ENCODE peak calls at places on chromosome 9, in nine cellular contexts. T is HCT116, R is stomach, S is heart left ventricle, P is gastrocnemius medialis, E is tibial nerve, A is spleen, Z is ovary, C is uterus. H is an unnamed sample.

GRCh38 chr9:87529666-87530065 is 32.0 kb downstream of the DAPK1 start:
- DNase-seq in S (no peak), T (no peak), E (no peak), Z (no peak), R (no peak), C (no peak), A (no peak), P (no peak), H (no peak)

GRCh38 chr9:133560311-133560710 is 25.8 kb downstream of the ADAMTSL2 start:
- DNase-seq in S (peak; percentile 63), T (no peak), C (no peak), R (peak; percentile 76), E (no peak), Z (no peak), P (no peak), A (no peak), H (no peak)

GRCh38 chr9:84166828-84167400 is 173.6 kb downstream of the SLC28A3 start:
- DNase-seq in E (no peak), S (peak; percentile 27), Z (no peak), C (no peak), T (no peak), P (peak; percentile 61), A (no peak), R (no peak), H (no peak)

GRCh38 chr9:127524373-127524772 is 73.1 kb downstream of the LRSAM1 start:
- DNase-seq in S (no peak), E (no peak), P (no peak), T (no peak), A (no peak), R (no peak), Z (no peak), C (no peak), H (no peak)

GRCh38 chr9:92098638-92099037 is 16.6 kb downstream of the SPTLC1 start:
- DNase-seq in T (no peak), C (no peak), A (no peak), Z (no peak), E (no peak), R (no peak), P (no peak), S (no peak), H (no peak)

GRCh38 chr9:84153885-84154284 is 173.3 kb downstream of the RMI1 start:
- DNase-seq in E (no peak), P (no peak), Z (no peak), S (no peak), C (no peak), A (no peak), R (peak; percentile 41), T (no peak), H (no peak)

GRCh38 chr9:123111977-123112869 is 78.8 kb downstream of the GPR21 start:
- DNase-seq in S (peak; percentile 45), P (no peak), R (peak; percentile 53), T (no peak), C (no peak), E (no peak), Z (no peak), A (peak; percentile 79), H (no peak)

GRCh38 chr9:93666279-93666784 is 89.9 kb downstream of the PHF2 start:
- DNase-seq in A (peak; percentile 54), Z (peak; percentile 20), S (peak; percentile 11), T (no peak), C (no peak), P (no peak), R (no peak), E (no peak), H (no peak)

GRCh38 chr9:109121218-109121796 is 1.6 kb upstream of the TMEM245 start:
- DNase-seq in Z (no peak), P (no peak), R (no peak), A (no peak), E (no peak), T (no peak), S (no peak), C (no peak), H (no peak)

GRCh38 chr9:74824654-74825053 is 63.1 kb downstream of the TRPM6 start:
- DNase-seq in A (no peak), S (peak; percentile 47), T (no peak), R (no peak), Z (no peak), P (no peak), C (peak; percentile 75), E (peak; percentile 48), H (no peak)

GRCh38 chr9:135663857-135664256 is 748 bp downstream of the LCN9 start:
- DNase-seq in S (no peak), T (no peak), R (no peak), A (peak; percentile 29), Z (no peak), C (no peak), E (no peak), P (no peak), H (no peak)

GRCh38 chr9:83563360-83563759 is 25.2 kb upstream of the FRMD3 start:
- DNase-seq in S (no peak), T (no peak), E (no peak), R (no peak), P (no peak), C (no peak), Z (no peak), A (no peak), H (no peak)

GRCh38 chr9:107487521-107488399 is 1.8 kb downstream of the KLF4 start:
- DNase-seq in E (peak; percentile 36), T (no peak), R (peak; percentile 68), S (peak; percentile 62), P (no peak), Z (peak; percentile 81), A (peak; percentile 87), C (peak; percentile 34), H (peak; percentile 74)

GRCh38 chr9:107489144-107489673 is 360 bp downstream of the KLF4 start:
- DNase-seq in Z (no peak), S (no peak), R (no peak), E (no peak), P (no peak), A (peak; percentile 90), C (no peak), T (no peak), H (no peak)

GRCh38 chr9:107486674-107487520 is 2.7 kb downstream of the KLF4 start:
- DNase-seq in C (peak; percentile 31), E (no peak), Z (peak; percentile 54), R (peak; percentile 27), T (no peak), S (peak; percentile 27), A (peak; percentile 73), P (no peak), H (no peak)

GRCh38 chr9:107489687-107490605 is at the start of gene KLF4:
- DNase-seq in T (peak; percentile 86), S (peak; percentile 92), A (peak; percentile 93), E (peak; percentile 94), P (peak; percentile 89), Z (peak; percentile 95), C (peak; percentile 96), R (peak; percentile 92), H (peak; percentile 96)

DNA sequence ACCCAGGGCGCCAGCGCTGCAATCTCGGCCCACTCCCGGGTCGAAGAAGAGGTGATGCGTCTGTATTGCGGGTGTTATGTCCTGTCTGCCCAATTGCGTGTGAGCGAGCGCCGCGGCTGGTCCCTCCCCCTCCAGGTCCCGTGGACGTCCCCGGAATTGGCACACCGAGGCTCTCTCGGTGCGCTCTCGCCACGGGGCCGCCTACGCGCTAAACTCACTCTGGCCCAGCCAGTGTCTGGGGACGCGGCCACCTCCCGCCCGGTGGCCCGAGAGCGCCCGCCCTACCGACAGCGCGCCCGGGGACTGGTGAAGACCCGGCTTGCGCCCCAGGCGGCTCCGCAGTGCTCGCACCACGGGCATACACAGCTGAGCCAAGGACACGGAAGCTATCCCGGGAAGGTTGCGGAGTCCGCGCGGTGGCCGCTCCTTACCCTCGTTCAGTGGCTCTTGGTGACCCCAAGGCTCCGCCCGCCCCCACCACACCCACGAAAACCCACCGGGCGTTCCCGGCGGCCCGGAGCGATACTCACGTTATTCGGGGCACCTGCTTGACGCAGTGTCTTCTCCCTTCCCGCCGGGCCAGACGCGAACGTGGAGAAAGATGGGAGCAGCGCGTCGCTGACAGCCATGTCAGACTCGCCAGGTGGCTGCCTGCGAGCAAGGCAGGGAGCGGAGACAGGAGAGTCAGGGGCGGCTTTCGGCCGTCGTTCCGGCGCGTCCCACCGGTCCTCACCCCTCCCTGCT is 997 bp downstream of the KLF4 start:
- DNase-seq in P (peak; percentile 69), E (peak; percentile 76), A (peak; percentile 86), T (no peak), S (peak; percentile 70), Z (peak; percentile 82), C (peak; percentile 68), R (peak; percentile 56), H (peak; percentile 85)
- TF ChIP-seq POLR2A in P (peak; percentile 89), E (peak; percentile 83), A (no peak), T (no peak), S (no peak), Z (peak; percentile 67), C (peak; percentile 51), R (no peak), H (peak; percentile 70)

GRCh38 chr9:71733176-71733575 is 35.1 kb downstream of the CEMIP2 start:
- DNase-seq in C (no peak), R (no peak), A (no peak), T (no peak), P (no peak), E (no peak), Z (no peak), S (no peak), H (no peak)
- H3K36me3 ChIP-seq in C (no peaks in the 10 kb centered on the region), R (peaks cover 76% of the 10 kb centered on the region), A (peaks cover 72% of the 10 kb centered on the region), T (no peaks in the 10 kb centered on the region), P (peaks cover 50% of the 10 kb centered on the region), E (peaks cover 51% of the 10 kb centered on the region), Z (no peaks in the 10 kb centered on the region), S (peaks cover 4% of the 10 kb centered on the region), H (peaks cover 73% of the 10 kb centered on the region)

DNA sequence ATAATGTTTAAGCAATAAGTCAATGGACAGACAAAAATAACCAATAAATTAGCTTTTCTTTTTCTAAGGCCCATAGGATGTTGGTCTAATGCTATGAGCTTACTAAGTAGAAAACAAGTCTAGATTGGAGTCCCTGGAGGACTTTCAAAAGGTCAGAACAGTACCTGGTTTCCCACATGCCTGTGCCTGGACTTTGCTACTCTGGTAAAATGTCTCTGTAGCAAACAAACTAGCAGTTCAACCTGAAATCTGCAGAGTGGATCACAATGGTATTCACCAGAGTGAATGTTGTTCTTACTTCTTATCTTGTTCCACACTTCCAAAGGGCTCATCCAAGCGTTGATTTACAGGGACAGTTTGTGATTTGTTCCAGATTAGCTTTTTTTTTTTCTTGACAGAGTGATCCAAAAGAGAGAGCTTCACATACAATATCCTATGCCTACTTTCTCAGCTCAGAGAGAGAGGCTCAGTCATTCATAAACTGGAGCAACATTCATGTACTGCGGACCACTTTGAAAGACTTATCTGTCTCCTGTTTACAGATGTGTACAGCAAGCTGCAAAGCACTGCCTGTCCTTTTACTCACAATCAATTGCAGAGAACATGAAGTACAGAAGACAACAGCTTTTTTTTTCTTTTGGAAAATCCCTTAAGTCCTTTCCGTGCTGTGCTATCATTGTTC is 466.1 kb downstream of the SPATA31D1 start:
- DNase-seq in A (no peak), Z (no peak), C (no peak), E (no peak), S (no peak), P (no peak), T (no peak), R (no peak), H (no peak)
- TF ChIP-seq POLR2A in A (no peak), Z (no peak), C (no peak), E (no peak), S (no peak), P (no peak), T (no peak), R (no peak), H (no peak)

GRCh38 chr9:89360465-89360864 is 42.2 kb downstream of the SECISBP2 start:
- DNase-seq in P (peak; percentile 57), E (no peak), S (no peak), Z (no peak), T (no peak), R (no peak), C (no peak), A (no peak), H (peak; percentile 36)
- H3K36me3 ChIP-seq in P (peaks cover 58% of the 10 kb centered on the region), E (peaks cover 86% of the 10 kb centered on the region), S (peaks cover 33% of the 10 kb centered on the region), Z (no peaks in the 10 kb centered on the region), T (peaks cover 25% of the 10 kb centered on the region), R (peaks cover 88% of the 10 kb centered on the region), C (no peaks in the 10 kb centered on the region), A (peaks cover 79% of the 10 kb centered on the region), H (peaks cover 71% of the 10 kb centered on the region)

H was measured in Peyer's patch.